ENCODE peak calls at places on chromosomes 4 and X, in ten cellular contexts. One of them, this sample, is unnamed.

GRCh38 chr4:166282081-166282770 is 409.2 kb downstream of the TLL1 start:
- DNase-seq in iris pigment epithelial cell: peak; percentile 11
- DNase-seq in SK-N-DZ: no peak
- DNase-seq in central memory CD4-positive, alpha-beta T cell: no peak
- DNase-seq in retinal pigment epithelial cell: no peak
- DNase-seq in fibroblast of lung: no peak
- DNase-seq in AG04449: no peak
- DNase-seq in adrenal gland: no peak
- DNase-seq in aorta: no peak
- DNase-seq in AG20443: no peak
- DNase-seq in this sample: no peak

GRCh38 chr4:165060938-165061337 is 7.3 kb downstream of the TRIM75 start:
- DNase-seq in iris pigment epithelial cell: no peak
- DNase-seq in SK-N-DZ: no peak
- DNase-seq in central memory CD4-positive, alpha-beta T cell: no peak
- DNase-seq in retinal pigment epithelial cell: no peak
- DNase-seq in fibroblast of lung: no peak
- DNase-seq in AG04449: no peak
- DNase-seq in adrenal gland: no peak
- DNase-seq in aorta: no peak
- DNase-seq in AG20443: no peak
- DNase-seq in this sample: no peak

GRCh38 chr4:71974681-71975080 is 57.1 kb upstream of the NPFFR2 start:
- DNase-seq in iris pigment epithelial cell: peak; percentile 64
- DNase-seq in SK-N-DZ: no peak
- DNase-seq in central memory CD4-positive, alpha-beta T cell: no peak
- DNase-seq in retinal pigment epithelial cell: peak; percentile 13
- DNase-seq in fibroblast of lung: peak; percentile 88
- DNase-seq in AG04449: no peak
- DNase-seq in adrenal gland: no peak
- DNase-seq in aorta: no peak
- DNase-seq in AG20443: peak; percentile 13
- DNase-seq in this sample: no peak

GRCh38 chr4:141020801-141021261 is 112.4 kb downstream of the RNF150 start:
- DNase-seq in iris pigment epithelial cell: peak; percentile 67
- DNase-seq in SK-N-DZ: peak; percentile 78
- DNase-seq in central memory CD4-positive, alpha-beta T cell: no peak
- DNase-seq in retinal pigment epithelial cell: peak; percentile 50
- DNase-seq in fibroblast of lung: peak; percentile 86
- DNase-seq in AG04449: no peak
- DNase-seq in adrenal gland: no peak
- DNase-seq in aorta: no peak
- DNase-seq in AG20443: no peak
- DNase-seq in this sample: no peak

GRCh38 chr4:7206385-7206784 is 14.0 kb downstream of the SORCS2 start:
- DNase-seq in iris pigment epithelial cell: peak; percentile 87
- DNase-seq in SK-N-DZ: no peak
- DNase-seq in central memory CD4-positive, alpha-beta T cell: no peak
- DNase-seq in retinal pigment epithelial cell: peak; percentile 92
- DNase-seq in fibroblast of lung: peak; percentile 92
- DNase-seq in AG04449: peak; percentile 19
- DNase-seq in adrenal gland: peak; percentile 38
- DNase-seq in aorta: peak; percentile 88
- DNase-seq in AG20443: peak; percentile 73
- DNase-seq in this sample: no peak

GRCh38 chr4:6734165-6734786 is 18.3 kb downstream of the BLOC1S4 start:
- DNase-seq in iris pigment epithelial cell: no peak
- DNase-seq in SK-N-DZ: no peak
- DNase-seq in central memory CD4-positive, alpha-beta T cell: no peak
- DNase-seq in retinal pigment epithelial cell: no peak
- DNase-seq in fibroblast of lung: no peak
- DNase-seq in AG04449: no peak
- DNase-seq in adrenal gland: no peak
- DNase-seq in aorta: no peak
- DNase-seq in AG20443: peak; percentile 4
- DNase-seq in this sample: no peak

GRCh38 chrX:46620505-46620904 is 46.9 kb downstream of the CHST7 start:
- DNase-seq in iris pigment epithelial cell: peak; percentile 27
- DNase-seq in SK-N-DZ: no peak
- DNase-seq in central memory CD4-positive, alpha-beta T cell: no peak
- DNase-seq in retinal pigment epithelial cell: peak; percentile 21
- DNase-seq in fibroblast of lung: no peak
- DNase-seq in AG04449: no peak
- DNase-seq in adrenal gland: no peak
- DNase-seq in aorta: no peak
- DNase-seq in AG20443: no peak
- DNase-seq in this sample: no peak

GRCh38 chr4:81507530-81507929 is 35.8 kb upstream of the RASGEF1B start:
- DNase-seq in iris pigment epithelial cell: no peak
- DNase-seq in SK-N-DZ: no peak
- DNase-seq in central memory CD4-positive, alpha-beta T cell: no peak
- DNase-seq in retinal pigment epithelial cell: no peak
- DNase-seq in fibroblast of lung: no peak
- DNase-seq in AG04449: no peak
- DNase-seq in adrenal gland: no peak
- DNase-seq in aorta: no peak
- DNase-seq in AG20443: no peak
- DNase-seq in this sample: no peak

GRCh38 chrX:1673337-1673736 is 58.5 kb downstream of the ASMT start:
- DNase-seq in iris pigment epithelial cell: peak; percentile 21
- DNase-seq in SK-N-DZ: no peak
- DNase-seq in central memory CD4-positive, alpha-beta T cell: peak; percentile 15
- DNase-seq in retinal pigment epithelial cell: no peak
- DNase-seq in fibroblast of lung: no peak
- DNase-seq in AG04449: no peak
- DNase-seq in adrenal gland: peak; percentile 42
- DNase-seq in aorta: no peak
- DNase-seq in AG20443: peak; percentile 43
- DNase-seq in this sample: no peak

GRCh38 chrX:154761977-154762528 is 611 bp upstream of the DKC1 start:
- DNase-seq in iris pigment epithelial cell: peak; percentile 6
- DNase-seq in SK-N-DZ: peak; percentile 28
- DNase-seq in central memory CD4-positive, alpha-beta T cell: no peak
- DNase-seq in retinal pigment epithelial cell: no peak
- DNase-seq in fibroblast of lung: no peak
- DNase-seq in AG04449: no peak
- DNase-seq in adrenal gland: peak; percentile 54
- DNase-seq in aorta: no peak
- DNase-seq in AG20443: no peak
- DNase-seq in this sample: no peak

GRCh38 chr4:180493299-180493698 is 1749.9 kb upstream of the TENM3 start:
- DNase-seq in iris pigment epithelial cell: no peak
- DNase-seq in SK-N-DZ: no peak
- DNase-seq in central memory CD4-positive, alpha-beta T cell: no peak
- DNase-seq in retinal pigment epithelial cell: no peak
- DNase-seq in fibroblast of lung: no peak
- DNase-seq in AG04449: no peak
- DNase-seq in adrenal gland: no peak
- DNase-seq in aorta: no peak
- DNase-seq in AG20443: no peak
- DNase-seq in this sample: no peak

GRCh38 chr4:156568041-156568440 is 403.6 kb downstream of the PDGFC start:
- DNase-seq in iris pigment epithelial cell: peak; percentile 82
- DNase-seq in SK-N-DZ: no peak
- DNase-seq in central memory CD4-positive, alpha-beta T cell: no peak
- DNase-seq in retinal pigment epithelial cell: peak; percentile 82
- DNase-seq in fibroblast of lung: peak; percentile 78
- DNase-seq in AG04449: no peak
- DNase-seq in adrenal gland: no peak
- DNase-seq in aorta: no peak
- DNase-seq in AG20443: peak; percentile 44
- DNase-seq in this sample: no peak

GRCh38 chrX:111597967-111598366 is 83.0 kb upstream of the ALG13 start:
- DNase-seq in iris pigment epithelial cell: no peak
- DNase-seq in SK-N-DZ: no peak
- DNase-seq in central memory CD4-positive, alpha-beta T cell: no peak
- DNase-seq in retinal pigment epithelial cell: no peak
- DNase-seq in fibroblast of lung: no peak
- DNase-seq in AG04449: no peak
- DNase-seq in adrenal gland: no peak
- DNase-seq in aorta: no peak
- DNase-seq in AG20443: no peak
- DNase-seq in this sample: no peak

GRCh38 chr4:168318266-168318895 is at the start of gene DDX60:
- DNase-seq in iris pigment epithelial cell: peak; percentile 80
- DNase-seq in SK-N-DZ: no peak
- DNase-seq in central memory CD4-positive, alpha-beta T cell: peak; percentile 83
- DNase-seq in retinal pigment epithelial cell: no peak
- DNase-seq in fibroblast of lung: peak; percentile 73
- DNase-seq in AG04449: no peak
- DNase-seq in adrenal gland: peak; percentile 83
- DNase-seq in aorta: peak; percentile 87
- DNase-seq in AG20443: peak; percentile 83
- DNase-seq in this sample: peak; percentile 23

GRCh38 chr4:105966046-105966445 is 70.8 kb downstream of the NPNT start:
- DNase-seq in iris pigment epithelial cell: peak; percentile 79
- DNase-seq in SK-N-DZ: no peak
- DNase-seq in central memory CD4-positive, alpha-beta T cell: no peak
- DNase-seq in retinal pigment epithelial cell: no peak
- DNase-seq in fibroblast of lung: peak; percentile 44
- DNase-seq in AG04449: peak; percentile 74
- DNase-seq in adrenal gland: no peak
- DNase-seq in aorta: no peak
- DNase-seq in AG20443: peak; percentile 74
- DNase-seq in this sample: no peak

GRCh38 chr4:53490965-53491622 is 100.2 kb downstream of the LNX1 start:
- DNase-seq in iris pigment epithelial cell: peak; percentile 96
- DNase-seq in SK-N-DZ: peak; percentile 9
- DNase-seq in central memory CD4-positive, alpha-beta T cell: no peak
- DNase-seq in retinal pigment epithelial cell: peak; percentile 81
- DNase-seq in fibroblast of lung: peak; percentile 84
- DNase-seq in AG04449: peak; percentile 83
- DNase-seq in adrenal gland: peak; percentile 79
- DNase-seq in aorta: no peak
- DNase-seq in AG20443: peak; percentile 77
- DNase-seq in this sample: no peak

GRCh38 chr4:168907119-168907698 is 102.8 kb downstream of the CBR4 start:
- DNase-seq in iris pigment epithelial cell: no peak
- DNase-seq in SK-N-DZ: no peak
- DNase-seq in central memory CD4-positive, alpha-beta T cell: no peak
- DNase-seq in retinal pigment epithelial cell: no peak
- DNase-seq in fibroblast of lung: peak; percentile 39
- DNase-seq in AG04449: no peak
- DNase-seq in adrenal gland: no peak
- DNase-seq in aorta: no peak
- DNase-seq in AG20443: peak; percentile 57
- DNase-seq in this sample: no peak

GRCh38 chrX:108601276-108601675 is 135.1 kb downstream of the IRS4 start:
- DNase-seq in iris pigment epithelial cell: no peak
- DNase-seq in SK-N-DZ: no peak
- DNase-seq in central memory CD4-positive, alpha-beta T cell: no peak
- DNase-seq in retinal pigment epithelial cell: no peak
- DNase-seq in fibroblast of lung: peak; percentile 4
- DNase-seq in AG04449: no peak
- DNase-seq in adrenal gland: no peak
- DNase-seq in aorta: no peak
- DNase-seq in AG20443: no peak
- DNase-seq in this sample: no peak

GRCh38 chr4:158484173-158484885 is 37.4 kb upstream of the RXFP1 start:
- DNase-seq in iris pigment epithelial cell: peak; percentile 22
- DNase-seq in SK-N-DZ: no peak
- DNase-seq in central memory CD4-positive, alpha-beta T cell: no peak
- DNase-seq in retinal pigment epithelial cell: no peak
- DNase-seq in fibroblast of lung: peak; percentile 62
- DNase-seq in AG04449: no peak
- DNase-seq in adrenal gland: no peak
- DNase-seq in aorta: no peak
- DNase-seq in AG20443: no peak
- DNase-seq in this sample: no peak

GRCh38 chr4:61628727-61629126 is 428.6 kb downstream of the ADGRL3 start:
- DNase-seq in iris pigment epithelial cell: no peak
- DNase-seq in SK-N-DZ: no peak
- DNase-seq in central memory CD4-positive, alpha-beta T cell: no peak
- DNase-seq in retinal pigment epithelial cell: no peak
- DNase-seq in fibroblast of lung: no peak
- DNase-seq in AG04449: no peak
- DNase-seq in adrenal gland: no peak
- DNase-seq in aorta: no peak
- DNase-seq in AG20443: no peak
- DNase-seq in this sample: no peak

GRCh38 chrX:45719751-45720501 is 519.2 kb upstream of the DIPK2B start:
- DNase-seq in iris pigment epithelial cell: peak; percentile 41
- DNase-seq in SK-N-DZ: no peak
- DNase-seq in central memory CD4-positive, alpha-beta T cell: no peak
- DNase-seq in retinal pigment epithelial cell: no peak
- DNase-seq in fibroblast of lung: no peak
- DNase-seq in AG04449: no peak
- DNase-seq in adrenal gland: no peak
- DNase-seq in aorta: no peak
- DNase-seq in AG20443: no peak
- DNase-seq in this sample: no peak

GRCh38 chr4:122665148-122665547 is 44.3 kb upstream of the IL21 start:
- DNase-seq in iris pigment epithelial cell: peak; percentile 43
- DNase-seq in SK-N-DZ: no peak
- DNase-seq in central memory CD4-positive, alpha-beta T cell: no peak
- DNase-seq in retinal pigment epithelial cell: no peak
- DNase-seq in fibroblast of lung: peak; percentile 30
- DNase-seq in AG04449: peak; percentile 44
- DNase-seq in adrenal gland: no peak
- DNase-seq in aorta: no peak
- DNase-seq in AG20443: peak; percentile 21
- DNase-seq in this sample: no peak

GRCh38 chr4:80125252-80126177 is 52.5 kb upstream of the ANTXR2 start:
- DNase-seq in iris pigment epithelial cell: peak; percentile 50
- DNase-seq in SK-N-DZ: peak; percentile 11
- DNase-seq in central memory CD4-positive, alpha-beta T cell: peak; percentile 72
- DNase-seq in retinal pigment epithelial cell: no peak
- DNase-seq in fibroblast of lung: peak; percentile 32
- DNase-seq in AG04449: no peak
- DNase-seq in adrenal gland: no peak
- DNase-seq in aorta: no peak
- DNase-seq in AG20443: peak; percentile 32
- DNase-seq in this sample: no peak

GRCh38 chr4:73718375-73719373 is 21.7 kb upstream of the CXCL8 start:
- DNase-seq in iris pigment epithelial cell: peak; percentile 53
- DNase-seq in SK-N-DZ: no peak
- DNase-seq in central memory CD4-positive, alpha-beta T cell: no peak
- DNase-seq in retinal pigment epithelial cell: no peak
- DNase-seq in fibroblast of lung: peak; percentile 77
- DNase-seq in AG04449: no peak
- DNase-seq in adrenal gland: no peak
- DNase-seq in aorta: no peak
- DNase-seq in AG20443: peak; percentile 23
- DNase-seq in this sample: no peak

GRCh38 chrX:63186137-63186536 is 165.0 kb downstream of the SPIN4 start:
- DNase-seq in iris pigment epithelial cell: no peak
- DNase-seq in SK-N-DZ: no peak
- DNase-seq in central memory CD4-positive, alpha-beta T cell: no peak
- DNase-seq in retinal pigment epithelial cell: no peak
- DNase-seq in fibroblast of lung: no peak
- DNase-seq in AG04449: no peak
- DNase-seq in adrenal gland: peak; percentile 51
- DNase-seq in aorta: peak; percentile 0
- DNase-seq in AG20443: no peak
- DNase-seq in this sample: no peak

GRCh38 chr4:41204400-41204978 is 9.9 kb downstream of the APBB2 start:
- DNase-seq in iris pigment epithelial cell: peak; percentile 83
- DNase-seq in SK-N-DZ: no peak
- DNase-seq in central memory CD4-positive, alpha-beta T cell: no peak
- DNase-seq in retinal pigment epithelial cell: peak; percentile 77
- DNase-seq in fibroblast of lung: peak; percentile 88
- DNase-seq in AG04449: no peak
- DNase-seq in adrenal gland: peak; percentile 79
- DNase-seq in aorta: no peak
- DNase-seq in AG20443: peak; percentile 70
- DNase-seq in this sample: no peak

GRCh38 chrX:48478806-48479205 is 2.8 kb downstream of the FTSJ1 start:
- DNase-seq in iris pigment epithelial cell: no peak
- DNase-seq in SK-N-DZ: no peak
- DNase-seq in central memory CD4-positive, alpha-beta T cell: no peak
- DNase-seq in retinal pigment epithelial cell: no peak
- DNase-seq in fibroblast of lung: no peak
- DNase-seq in AG04449: no peak
- DNase-seq in adrenal gland: no peak
- DNase-seq in aorta: no peak
- DNase-seq in AG20443: no peak
- DNase-seq in this sample: no peak

GRCh38 chr4:117334451-117335188 is 249.2 kb upstream of the TRAM1L1 start:
- DNase-seq in iris pigment epithelial cell: no peak
- DNase-seq in SK-N-DZ: no peak
- DNase-seq in central memory CD4-positive, alpha-beta T cell: no peak
- DNase-seq in retinal pigment epithelial cell: no peak
- DNase-seq in fibroblast of lung: no peak
- DNase-seq in AG04449: no peak
- DNase-seq in adrenal gland: no peak
- DNase-seq in aorta: no peak
- DNase-seq in AG20443: no peak
- DNase-seq in this sample: no peak